ENCODE peak calls at places on chromosomes 11 and 22, in four cellular contexts. One of them, this sample, is unnamed.

GRCh38 chr11:70556884-70557741 is 158.8 kb downstream of the CTTN start:
- DNase-seq in NCI-H510A treated with DMSO at 0.1 percent for 48 hours: no peak
- DNase-seq in left colon: peak; percentile 79
- DNase-seq in endothelial cell: no peak
- DNase-seq in this sample: no peak

GRCh38 chr11:101944896-101945295 is 28.6 kb upstream of the ANGPTL5 start:
- DNase-seq in NCI-H510A treated with DMSO at 0.1 percent for 48 hours: no peak
- DNase-seq in left colon: no peak
- DNase-seq in endothelial cell: no peak
- DNase-seq in this sample: no peak

GRCh38 chr11:118911880-118912741 is 13.6 kb downstream of the BCL9L start:
- DNase-seq in NCI-H510A treated with DMSO at 0.1 percent for 48 hours: peak; percentile 88
- DNase-seq in left colon: peak; percentile 91
- DNase-seq in endothelial cell: no peak
- DNase-seq in this sample: peak; percentile 98

GRCh38 chr11:27995082-27995481 is 112.9 kb downstream of the KIF18A start:
- DNase-seq in NCI-H510A treated with DMSO at 0.1 percent for 48 hours: no peak
- DNase-seq in left colon: no peak
- DNase-seq in endothelial cell: no peak
- DNase-seq in this sample: no peak

GRCh38 chr22:46457502-46458488 is 79.6 kb downstream of the CELSR1 start:
- DNase-seq in NCI-H510A treated with DMSO at 0.1 percent for 48 hours: no peak
- DNase-seq in left colon: no peak
- DNase-seq in endothelial cell: no peak
- DNase-seq in this sample: no peak

GRCh38 chr11:121451982-121452608 is at the start of gene SORL1:
- DNase-seq in NCI-H510A treated with DMSO at 0.1 percent for 48 hours: no peak
- DNase-seq in left colon: peak; percentile 63
- DNase-seq in endothelial cell: peak; percentile 84
- DNase-seq in this sample: peak; percentile 84

GRCh38 chr11:12677131-12677530 is 2.9 kb downstream of the TEAD1 start:
- DNase-seq in NCI-H510A treated with DMSO at 0.1 percent for 48 hours: no peak
- DNase-seq in left colon: no peak
- DNase-seq in endothelial cell: no peak
- DNase-seq in this sample: no peak

GRCh38 chr11:82176365-82176764 is 557.3 kb downstream of the FAM181B start:
- DNase-seq in NCI-H510A treated with DMSO at 0.1 percent for 48 hours: peak; percentile 62
- DNase-seq in left colon: no peak
- DNase-seq in endothelial cell: no peak
- DNase-seq in this sample: no peak

GRCh38 chr22:20636075-20636812 is 128.8 kb downstream of the MED15 start:
- DNase-seq in NCI-H510A treated with DMSO at 0.1 percent for 48 hours: no peak
- DNase-seq in left colon: no peak
- DNase-seq in endothelial cell: no peak
- DNase-seq in this sample: no peak

GRCh38 chr11:129853508-129854228 is 38.0 kb downstream of the TMEM45B start:
- DNase-seq in NCI-H510A treated with DMSO at 0.1 percent for 48 hours: peak; percentile 87
- DNase-seq in left colon: peak; percentile 87
- DNase-seq in endothelial cell: no peak
- DNase-seq in this sample: no peak

This sample was measured in H9.